ENCODE peak calls at places on chromosomes 12 and 14, in five cellular contexts. Y is heart left ventricle, I is kidney, B is upper lobe of right lung, G is transverse colon. S is an unnamed sample. For H3K4me1, the result is how much of the 10 kb centered on the place peaks cover.

GRCh38 chr14:80805136-80805535 is 136.4 kb downstream of the CEP128 start:
- DNase-seq in I (no peak), B (no peak), Y (no peak), G (no peak), S (no peak)

GRCh38 chr12:120352117-120352516 is 16.8 kb downstream of the MSI1 start:
- DNase-seq in B (no peak), Y (no peak), I (no peak), G (no peak), S (no peak)

GRCh38 chr12:30696486-30696885 is 817 bp upstream of the IPO8 start:
- DNase-seq in Y (no peak), B (no peak), G (no peak), I (peak), S (no peak)

GRCh38 chr12:76533331-76533730 is 26.2 kb downstream of the OSBPL8 start:
- DNase-seq in I (no peak), B (no peak), Y (no peak), G (no peak), S (no peak)

GRCh38 chr14:61394542-61394941 is 73.2 kb downstream of the PRKCH start:
- DNase-seq in I (no peak), Y (no peak), B (no peak), G (no peak), S (no peak)

GRCh38 chr14:88191605-88192004 is 131.5 kb downstream of the KCNK10 start:
- DNase-seq in B (no peak), Y (no peak), G (no peak), I (no peak), S (no peak)

GRCh38 chr12:114777052-114777451 is 93.1 kb upstream of the TBX3 start:
- DNase-seq in Y (no peak), I (no peak), G (no peak), B (no peak), S (no peak)

GRCh38 chr12:60052483-60052882 is 456.7 kb downstream of the SLC16A7 start:
- DNase-seq in B (no peak), I (no peak), G (no peak), Y (no peak), S (no peak)

GRCh38 chr12:98645572-98646067 is 530 bp downstream of the APAF1 start:
- DNase-seq in I (no peak), G (peak), Y (no peak), B (no peak), S (peak)

DNA sequence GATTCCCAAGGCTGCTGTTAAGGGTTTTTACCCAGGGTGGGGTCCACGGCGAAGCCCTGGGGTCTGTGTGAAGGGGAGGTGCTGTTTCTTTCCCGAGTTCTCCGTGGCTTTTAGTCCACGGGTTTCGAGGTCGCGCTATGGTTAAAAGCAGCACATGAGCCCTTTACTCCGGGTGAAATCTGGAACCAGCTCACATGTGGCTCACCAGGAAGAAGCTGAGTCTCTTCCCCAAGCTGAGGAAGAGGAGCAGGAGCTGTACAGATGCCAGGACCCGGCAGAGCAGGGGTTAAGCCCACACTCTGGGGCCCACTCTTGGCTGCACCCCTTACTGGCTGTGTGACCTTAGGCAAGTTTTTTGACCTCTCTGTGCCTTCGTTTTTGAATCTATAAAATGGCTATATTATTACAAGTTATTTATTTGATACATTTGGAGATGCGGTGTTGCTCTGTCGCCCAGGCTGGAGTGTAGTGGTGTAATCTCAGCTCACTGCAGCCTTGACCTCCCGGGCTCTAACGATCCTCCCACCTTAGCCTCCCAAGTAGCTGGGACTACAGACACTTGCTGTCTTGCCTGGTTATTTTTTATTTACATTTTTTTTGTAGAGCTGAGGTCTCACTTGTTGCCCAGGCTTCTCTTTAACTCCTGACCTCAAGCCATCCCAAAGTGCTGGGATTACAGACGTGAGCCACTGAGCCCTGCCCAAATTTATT is 266.3 kb downstream of the AACS start:
- DNase-seq in Y (no peak), B (no peak), G (no peak), I (no peak), S (no peak)
- H3K4me3 ChIP-seq in Y (peak), B (peak), G (peak), I (peak), S (peak)

DNA sequence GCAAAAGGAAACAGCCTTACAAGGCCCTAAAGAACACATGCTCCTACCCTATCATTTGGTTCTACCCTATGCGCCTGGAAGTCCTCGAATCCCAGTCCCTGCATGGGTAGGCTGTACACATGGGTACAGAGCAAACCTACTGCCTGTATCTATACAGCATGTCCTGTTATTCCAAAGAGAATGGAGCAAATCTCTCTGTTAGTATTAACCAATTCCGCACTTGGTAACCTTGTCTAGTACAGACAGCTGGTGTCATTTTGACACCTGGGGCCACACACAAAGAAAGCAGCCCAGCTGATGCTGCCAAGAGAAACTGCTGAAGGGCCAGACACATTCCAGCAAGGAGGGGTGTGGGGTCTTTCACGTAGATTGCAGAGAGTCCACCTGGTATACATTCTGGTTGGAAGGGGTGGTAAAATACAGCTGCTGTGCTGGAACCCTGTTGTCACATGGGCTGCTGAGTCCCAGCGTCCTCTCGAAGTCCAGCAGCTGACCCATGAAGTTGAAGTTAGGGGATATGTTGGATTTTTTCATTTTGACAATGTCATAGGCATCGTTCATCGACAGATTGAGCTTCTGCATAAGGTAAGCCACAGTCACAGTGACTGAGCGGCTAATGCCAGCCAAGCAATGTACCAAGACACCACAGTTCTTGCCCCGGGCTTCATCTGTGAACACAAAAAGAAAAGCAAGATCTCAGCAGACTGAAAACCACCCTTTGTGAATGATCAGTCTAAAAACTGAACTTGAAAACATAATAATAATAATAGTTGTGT is 3.2 kb downstream of the DUSP6 start:
- DNase-seq in G (no peak), I (no peak), B (no peak), Y (no peak), S (no peak)
- H3K4me1 ChIP-seq in G (under half), I (under half), B (under half), Y (under half), S (under half)

GRCh38 chr12:24705741-24706358 is 243.1 kb downstream of the BCAT1 start:
- DNase-seq in Y (no peak), I (no peak), G (peak), B (no peak), S (no peak)
- H3K4me3 ChIP-seq in Y (no peak), I (no peak), G (no peak), B (no peak), S (no peak)

DNA sequence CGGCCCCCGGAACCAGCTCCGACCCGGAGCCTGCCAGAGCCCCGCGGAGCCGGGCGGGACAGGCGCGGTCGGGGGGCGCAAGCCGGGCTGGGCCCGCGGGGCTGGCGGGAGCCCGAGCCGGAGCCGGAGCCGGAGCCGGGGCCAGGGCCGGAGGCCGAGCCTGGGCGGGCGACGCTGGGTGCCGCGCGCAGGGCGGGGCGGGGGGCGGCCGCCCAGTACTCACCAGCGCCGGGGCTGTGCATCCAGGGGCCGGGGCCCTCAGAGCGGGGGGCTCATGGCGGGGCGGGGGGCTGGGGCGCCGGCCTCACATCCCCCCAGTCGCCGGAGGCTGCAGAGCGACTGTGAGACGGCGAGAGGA is 180 bp downstream of the HDAC7 start:
- DNase-seq in Y (no peak), I (no peak), G (no peak), B (no peak), S (no peak)
- H3K4me1 ChIP-seq in Y (half or more), I (half or more), G (half or more), B (half or more), S (half or more)

GRCh38 chr14:97513891-97514290 is 716.7 kb downstream of the VRK1 start:
- DNase-seq in G (no peak), I (no peak), Y (no peak), B (no peak), S (no peak)
- H3K4me3 ChIP-seq in G (no peak), I (no peak), Y (no peak), B (no peak), S (no peak)

DNA sequence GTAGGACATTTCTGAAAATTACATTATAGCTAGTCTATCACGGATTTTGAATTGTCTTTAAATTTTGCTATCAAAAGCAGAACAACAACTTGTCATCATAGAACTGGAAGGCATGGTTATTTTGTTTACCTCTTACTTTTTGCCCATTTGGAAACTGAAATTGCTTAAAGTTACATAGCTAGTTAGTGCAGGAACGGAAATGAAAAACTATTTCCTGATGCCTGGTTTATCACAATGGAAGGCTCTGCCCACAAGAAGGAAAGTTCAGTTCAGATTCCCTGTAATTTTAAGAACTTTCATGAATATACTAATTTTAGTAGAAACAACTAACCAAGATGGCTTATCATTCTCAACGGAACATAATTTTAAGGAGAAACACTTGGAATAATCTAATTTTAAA is 427.7 kb downstream of the RAD51B start:
- DNase-seq in B (no peak), I (no peak), Y (no peak), G (no peak), S (no peak)
- H3K4me1 ChIP-seq in B (half or more), I (under half), Y (under half), G (half or more), S (half or more)

GRCh38 chr14:30191639-30192279 is 264.1 kb upstream of the PRKD1 start:
- DNase-seq in I (no peak), G (no peak), B (no peak), Y (no peak), S (no peak)
- H3K4me3 ChIP-seq in I (no peak), G (no peak), B (no peak), Y (no peak), S (no peak)

DNA sequence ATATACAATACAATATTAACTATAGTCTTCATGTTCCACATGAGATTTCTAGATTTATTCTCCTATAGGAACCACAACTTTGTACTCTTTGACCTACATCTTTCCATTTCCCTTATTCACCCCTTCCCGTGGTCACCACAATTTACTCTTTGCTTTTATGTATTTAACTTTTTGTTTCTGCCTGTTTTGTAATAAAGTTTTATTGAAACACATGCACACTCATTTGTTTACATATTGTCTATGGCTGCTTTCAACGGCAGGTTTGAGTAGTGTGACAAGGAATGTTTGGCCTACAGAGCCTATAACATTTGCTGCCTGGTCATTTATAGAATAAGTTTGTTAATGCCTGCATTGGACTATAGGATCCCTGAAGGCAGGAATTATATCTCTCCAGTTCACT is 231.1 kb downstream of the CRADD start:
- DNase-seq in G (no peak), I (no peak), B (no peak), Y (no peak), S (no peak)
- H3K4me1 ChIP-seq in G (under half), I (under half), B (under half), Y (under half), S (under half)

GRCh38 chr14:55130194-55130550 is 1.1 kb downstream of the LGALS3 start:
- DNase-seq in B (no peak), G (no peak), Y (no peak), I (no peak), S (peak)

GRCh38 chr14:55136868-55137785 is 8.1 kb downstream of the LGALS3 start:
- DNase-seq in Y (peak), G (peak), B (no peak), I (peak), S (no peak)

GRCh38 chr14:55131782-55132181 is 2.7 kb downstream of the LGALS3 start:
- DNase-seq in G (peak), B (no peak), I (no peak), Y (no peak), S (no peak)

GRCh38 chr14:55136241-55136640 is 7.2 kb downstream of the LGALS3 start:
- DNase-seq in G (no peak), I (no peak), Y (no peak), B (no peak), S (no peak)

GRCh38 chr14:55133416-55133815 is 4.4 kb downstream of the LGALS3 start:
- DNase-seq in I (no peak), Y (no peak), G (no peak), B (no peak), S (peak)
- H3K4me3 ChIP-seq in I (no peak), Y (no peak), G (no peak), B (no peak), S (no peak)